ENCODE peak calls at places on chromosomes 6 and 20, in nine cellular contexts. One of them, this sample, is unnamed.
A peak's percentile ranks its signal among the peaks of the same experiment; 100 is the strongest.

GRCh38 chr6:135002974-135003703 is 51.5 kb downstream of the HBS1L start:
- DNase-seq in H7: no peak
- DNase-seq in Caki2: no peak
- DNase-seq in activated CD4-positive, alpha-beta T cell treated with anti-CD3 and anti-CD28 coated beads, Interleukin-2, amount 50 U/mL, for 48 hours: no peak
- DNase-seq in fibroblast of the conjunctiva: no peak
- DNase-seq in NCI-H1436 treated with DMSO at 0.1 percent for 48 hours: no peak
- DNase-seq in colonic mucosa: no peak
- DNase-seq in iris pigment epithelial cell: no peak
- DNase-seq in activated CD4-positive, alpha-beta memory T cell treated with anti-CD3 and anti-CD28 coated beads for 36 hours: no peak
- DNase-seq in this sample: no peak

GRCh38 chr6:141618180-141618581 is 514.5 kb upstream of the GJE1 start:
- DNase-seq in H7: no peak
- DNase-seq in Caki2: no peak
- DNase-seq in activated CD4-positive, alpha-beta T cell treated with anti-CD3 and anti-CD28 coated beads, Interleukin-2, amount 50 U/mL, for 48 hours: no peak
- DNase-seq in fibroblast of the conjunctiva: no peak
- DNase-seq in NCI-H1436 treated with DMSO at 0.1 percent for 48 hours: no peak
- DNase-seq in colonic mucosa: no peak
- DNase-seq in iris pigment epithelial cell: no peak
- DNase-seq in activated CD4-positive, alpha-beta memory T cell treated with anti-CD3 and anti-CD28 coated beads for 36 hours: no peak
- DNase-seq in this sample: no peak

GRCh38 chr6:6246539-6246938 is 73.9 kb downstream of the F13A1 start:
- DNase-seq in H7: no peak
- DNase-seq in Caki2: no peak
- DNase-seq in activated CD4-positive, alpha-beta T cell treated with anti-CD3 and anti-CD28 coated beads, Interleukin-2, amount 50 U/mL, for 48 hours: no peak
- DNase-seq in fibroblast of the conjunctiva: no peak
- DNase-seq in NCI-H1436 treated with DMSO at 0.1 percent for 48 hours: no peak
- DNase-seq in colonic mucosa: no peak
- DNase-seq in iris pigment epithelial cell: no peak
- DNase-seq in activated CD4-positive, alpha-beta memory T cell treated with anti-CD3 and anti-CD28 coated beads for 36 hours: no peak
- DNase-seq in this sample: no peak

GRCh38 chr6:54717849-54718455 is 128.6 kb upstream of the FAM83B start:
- DNase-seq in H7: peak; percentile 26
- DNase-seq in Caki2: peak; percentile 38
- DNase-seq in activated CD4-positive, alpha-beta T cell treated with anti-CD3 and anti-CD28 coated beads, Interleukin-2, amount 50 U/mL, for 48 hours: peak; percentile 68
- DNase-seq in fibroblast of the conjunctiva: peak; percentile 24
- DNase-seq in NCI-H1436 treated with DMSO at 0.1 percent for 48 hours: peak; percentile 48
- DNase-seq in colonic mucosa: peak; percentile 94
- DNase-seq in iris pigment epithelial cell: peak; percentile 37
- DNase-seq in activated CD4-positive, alpha-beta memory T cell treated with anti-CD3 and anti-CD28 coated beads for 36 hours: peak; percentile 54
- DNase-seq in this sample: no peak

GRCh38 chr20:59678286-59678685 is 73.9 kb downstream of the PHACTR3 start:
- DNase-seq in H7: no peak
- DNase-seq in Caki2: no peak
- DNase-seq in activated CD4-positive, alpha-beta T cell treated with anti-CD3 and anti-CD28 coated beads, Interleukin-2, amount 50 U/mL, for 48 hours: no peak
- DNase-seq in fibroblast of the conjunctiva: no peak
- DNase-seq in NCI-H1436 treated with DMSO at 0.1 percent for 48 hours: no peak
- DNase-seq in colonic mucosa: no peak
- DNase-seq in iris pigment epithelial cell: no peak
- DNase-seq in activated CD4-positive, alpha-beta memory T cell treated with anti-CD3 and anti-CD28 coated beads for 36 hours: no peak
- DNase-seq in this sample: no peak

GRCh38 chr20:2254333-2254732 is 41.5 kb upstream of the TGM3 start:
- DNase-seq in H7: no peak
- DNase-seq in Caki2: no peak
- DNase-seq in activated CD4-positive, alpha-beta T cell treated with anti-CD3 and anti-CD28 coated beads, Interleukin-2, amount 50 U/mL, for 48 hours: no peak
- DNase-seq in fibroblast of the conjunctiva: no peak
- DNase-seq in NCI-H1436 treated with DMSO at 0.1 percent for 48 hours: no peak
- DNase-seq in colonic mucosa: no peak
- DNase-seq in iris pigment epithelial cell: no peak
- DNase-seq in activated CD4-positive, alpha-beta memory T cell treated with anti-CD3 and anti-CD28 coated beads for 36 hours: no peak
- DNase-seq in this sample: no peak

GRCh38 chr6:106128981-106129761 is 43.0 kb downstream of the PRDM1 start:
- DNase-seq in H7: no peak
- DNase-seq in Caki2: peak; percentile 38
- DNase-seq in activated CD4-positive, alpha-beta T cell treated with anti-CD3 and anti-CD28 coated beads, Interleukin-2, amount 50 U/mL, for 48 hours: no peak
- DNase-seq in fibroblast of the conjunctiva: peak; percentile 22
- DNase-seq in NCI-H1436 treated with DMSO at 0.1 percent for 48 hours: no peak
- DNase-seq in colonic mucosa: peak; percentile 48
- DNase-seq in iris pigment epithelial cell: peak; percentile 88
- DNase-seq in activated CD4-positive, alpha-beta memory T cell treated with anti-CD3 and anti-CD28 coated beads for 36 hours: no peak
- DNase-seq in this sample: no peak

GRCh38 chr6:38552136-38552535 is 87.6 kb downstream of the BTBD9 start:
- DNase-seq in H7: no peak
- DNase-seq in Caki2: no peak
- DNase-seq in activated CD4-positive, alpha-beta T cell treated with anti-CD3 and anti-CD28 coated beads, Interleukin-2, amount 50 U/mL, for 48 hours: no peak
- DNase-seq in fibroblast of the conjunctiva: no peak
- DNase-seq in NCI-H1436 treated with DMSO at 0.1 percent for 48 hours: no peak
- DNase-seq in colonic mucosa: no peak
- DNase-seq in iris pigment epithelial cell: no peak
- DNase-seq in activated CD4-positive, alpha-beta memory T cell treated with anti-CD3 and anti-CD28 coated beads for 36 hours: no peak
- DNase-seq in this sample: no peak

GRCh38 chr20:51140671-51141070 is 117.8 kb upstream of the KCNG1 start:
- DNase-seq in H7: no peak
- DNase-seq in Caki2: no peak
- DNase-seq in activated CD4-positive, alpha-beta T cell treated with anti-CD3 and anti-CD28 coated beads, Interleukin-2, amount 50 U/mL, for 48 hours: no peak
- DNase-seq in fibroblast of the conjunctiva: no peak
- DNase-seq in NCI-H1436 treated with DMSO at 0.1 percent for 48 hours: no peak
- DNase-seq in colonic mucosa: peak; percentile 12
- DNase-seq in iris pigment epithelial cell: no peak
- DNase-seq in activated CD4-positive, alpha-beta memory T cell treated with anti-CD3 and anti-CD28 coated beads for 36 hours: no peak
- DNase-seq in this sample: no peak

GRCh38 chr6:132611616-132612015 is 12.5 kb downstream of the TAAR2 start:
- DNase-seq in H7: no peak
- DNase-seq in Caki2: no peak
- DNase-seq in activated CD4-positive, alpha-beta T cell treated with anti-CD3 and anti-CD28 coated beads, Interleukin-2, amount 50 U/mL, for 48 hours: no peak
- DNase-seq in fibroblast of the conjunctiva: no peak
- DNase-seq in NCI-H1436 treated with DMSO at 0.1 percent for 48 hours: no peak
- DNase-seq in colonic mucosa: no peak
- DNase-seq in iris pigment epithelial cell: no peak
- DNase-seq in activated CD4-positive, alpha-beta memory T cell treated with anti-CD3 and anti-CD28 coated beads for 36 hours: no peak
- DNase-seq in this sample: no peak

GRCh38 chr6:160269771-160270170 is 11.2 kb upstream of the SLC22A2 start:
- DNase-seq in H7: no peak
- DNase-seq in Caki2: no peak
- DNase-seq in activated CD4-positive, alpha-beta T cell treated with anti-CD3 and anti-CD28 coated beads, Interleukin-2, amount 50 U/mL, for 48 hours: no peak
- DNase-seq in fibroblast of the conjunctiva: no peak
- DNase-seq in NCI-H1436 treated with DMSO at 0.1 percent for 48 hours: no peak
- DNase-seq in colonic mucosa: no peak
- DNase-seq in iris pigment epithelial cell: no peak
- DNase-seq in activated CD4-positive, alpha-beta memory T cell treated with anti-CD3 and anti-CD28 coated beads for 36 hours: no peak
- DNase-seq in this sample: no peak